ENCODE peak calls at places on chromosomes 6 and 20, in four cellular contexts. One of them, this sample, is unnamed.

GRCh38 chr6:45436544-45437440 is 59.1 kb upstream of the SUPT3H start:
- DNase-seq in stimulated activated naive CD4-positive, alpha-beta T cell treated with Interleukin-2 at 50 U/mL for 16 hours: peak
- DNase-seq in heart left ventricle: peak
- DNase-seq in AG10803: peak
- DNase-seq in this sample: no peak

GRCh38 chr20:4949833-4950178 is 51.5 kb downstream of the SLC23A2 start:
- DNase-seq in stimulated activated naive CD4-positive, alpha-beta T cell treated with Interleukin-2 at 50 U/mL for 16 hours: peak
- DNase-seq in heart left ventricle: no peak
- DNase-seq in AG10803: peak
- DNase-seq in this sample: no peak

GRCh38 chr6:57226221-57226620 is 4.1 kb upstream of the RAB23 start:
- DNase-seq in stimulated activated naive CD4-positive, alpha-beta T cell treated with Interleukin-2 at 50 U/mL for 16 hours: no peak
- DNase-seq in heart left ventricle: no peak
- DNase-seq in AG10803: no peak
- DNase-seq in this sample: no peak

GRCh38 chr20:33667245-33668086 is 723 bp downstream of the ACTL10 start:
- DNase-seq in stimulated activated naive CD4-positive, alpha-beta T cell treated with Interleukin-2 at 50 U/mL for 16 hours: peak
- DNase-seq in heart left ventricle: no peak
- DNase-seq in AG10803: peak
- DNase-seq in this sample: no peak

GRCh38 chr20:8515810-8516435 is 383.9 kb downstream of the PLCB1 start:
- DNase-seq in stimulated activated naive CD4-positive, alpha-beta T cell treated with Interleukin-2 at 50 U/mL for 16 hours: no peak
- DNase-seq in heart left ventricle: no peak
- DNase-seq in AG10803: no peak
- DNase-seq in this sample: no peak

GRCh38 chr6:21665436-21666199 is 72.1 kb downstream of the SOX4 start:
- DNase-seq in stimulated activated naive CD4-positive, alpha-beta T cell treated with Interleukin-2 at 50 U/mL for 16 hours: no peak
- DNase-seq in heart left ventricle: peak
- DNase-seq in AG10803: no peak
- DNase-seq in this sample: peak

GRCh38 chr6:156559151-156559690 is 218.0 kb upstream of the ARID1B start:
- DNase-seq in stimulated activated naive CD4-positive, alpha-beta T cell treated with Interleukin-2 at 50 U/mL for 16 hours: no peak
- DNase-seq in heart left ventricle: no peak
- DNase-seq in AG10803: no peak
- DNase-seq in this sample: no peak

GRCh38 chr20:32820000-32820697 is 395 bp downstream of the MAPRE1 start:
- DNase-seq in stimulated activated naive CD4-positive, alpha-beta T cell treated with Interleukin-2 at 50 U/mL for 16 hours: peak
- DNase-seq in heart left ventricle: peak
- DNase-seq in AG10803: peak
- DNase-seq in this sample: peak

GRCh38 chr6:11815231-11815630 is 36.6 kb upstream of the ADTRP start:
- DNase-seq in stimulated activated naive CD4-positive, alpha-beta T cell treated with Interleukin-2 at 50 U/mL for 16 hours: no peak
- DNase-seq in heart left ventricle: no peak
- DNase-seq in AG10803: peak
- DNase-seq in this sample: no peak

GRCh38 chr6:36241728-36242127 is 28.1 kb upstream of the PNPLA1 start:
- DNase-seq in stimulated activated naive CD4-positive, alpha-beta T cell treated with Interleukin-2 at 50 U/mL for 16 hours: no peak
- DNase-seq in heart left ventricle: no peak
- DNase-seq in AG10803: peak
- DNase-seq in this sample: no peak

GRCh38 chr20:46230811-46231282 is 77.5 kb downstream of the CDH22 start:
- DNase-seq in stimulated activated naive CD4-positive, alpha-beta T cell treated with Interleukin-2 at 50 U/mL for 16 hours: no peak
- DNase-seq in heart left ventricle: no peak
- DNase-seq in AG10803: peak
- DNase-seq in this sample: peak

GRCh38 chr6:167907837-167908681 is 81.3 kb downstream of the AFDN start:
- DNase-seq in stimulated activated naive CD4-positive, alpha-beta T cell treated with Interleukin-2 at 50 U/mL for 16 hours: no peak
- DNase-seq in heart left ventricle: no peak
- DNase-seq in AG10803: peak
- DNase-seq in this sample: no peak

This sample was measured in progenitor cell of endocrine pancreas.